ENCODE peak calls at places on chromosome X, in four cellular contexts. X is A549, A is body of pancreas, D is K562. R is an unnamed sample.

GRCh38 chrX:44785652-44786051 is 58.2 kb upstream of the DUSP21 start:
- DNase-seq in D (no peak), X (no peak), A (no peak), R (no peak)

GRCh38 chrX:16739574-16739973 is 20.2 kb downstream of the SYAP1 start:
- DNase-seq in D (no peak), X (no peak), A (no peak), R (peak)

GRCh38 chrX:2550288-2551020 is 49.7 kb upstream of the DHRSX start:
- DNase-seq in D (no peak), X (no peak), A (no peak), R (no peak)

GRCh38 chrX:114717921-114718320 is 134.0 kb downstream of the HTR2C start:
- DNase-seq in D (peak), X (no peak), A (no peak), R (no peak)

GRCh38 chrX:124594017-124594651 is 247.8 kb downstream of the SH2D1A start:
- DNase-seq in A (no peak), X (no peak), D (no peak), R (no peak)

GRCh38 chrX:69357293-69357692 is 146.8 kb upstream of the NALF2 start:
- DNase-seq in D (no peak), A (no peak), X (no peak), R (peak)

GRCh38 chrX:147573266-147573665 is 338.5 kb upstream of the FMR1 start:
- DNase-seq in D (no peak), A (no peak), X (no peak), R (no peak)

GRCh38 chrX:50211510-50211909 is 6.9 kb downstream of the CCNB3 start:
- DNase-seq in A (no peak), X (no peak), D (no peak), R (no peak)

GRCh38 chrX:88424541-88424940 is 322.5 kb upstream of the CPXCR1 start:
- DNase-seq in D (no peak), A (no peak), X (no peak), R (no peak)

GRCh38 chrX:7926501-7926900 is 712 bp downstream of the PNPLA4 start:
- DNase-seq in X (no peak), A (no peak), D (no peak), R (no peak)

GRCh38 chrX:7921750-7922149 is 5.5 kb downstream of the PNPLA4 start:
- DNase-seq in D (no peak), X (no peak), A (no peak), R (no peak)

GRCh38 chrX:7926914-7927258 is 327 bp downstream of the PNPLA4 start:
- DNase-seq in D (no peak), A (no peak), X (no peak), R (no peak)

GRCh38 chrX:7925867-7926472 is 1.2 kb downstream of the PNPLA4 start:
- DNase-seq in D (peak), X (peak), A (peak), R (peak)

DNA sequence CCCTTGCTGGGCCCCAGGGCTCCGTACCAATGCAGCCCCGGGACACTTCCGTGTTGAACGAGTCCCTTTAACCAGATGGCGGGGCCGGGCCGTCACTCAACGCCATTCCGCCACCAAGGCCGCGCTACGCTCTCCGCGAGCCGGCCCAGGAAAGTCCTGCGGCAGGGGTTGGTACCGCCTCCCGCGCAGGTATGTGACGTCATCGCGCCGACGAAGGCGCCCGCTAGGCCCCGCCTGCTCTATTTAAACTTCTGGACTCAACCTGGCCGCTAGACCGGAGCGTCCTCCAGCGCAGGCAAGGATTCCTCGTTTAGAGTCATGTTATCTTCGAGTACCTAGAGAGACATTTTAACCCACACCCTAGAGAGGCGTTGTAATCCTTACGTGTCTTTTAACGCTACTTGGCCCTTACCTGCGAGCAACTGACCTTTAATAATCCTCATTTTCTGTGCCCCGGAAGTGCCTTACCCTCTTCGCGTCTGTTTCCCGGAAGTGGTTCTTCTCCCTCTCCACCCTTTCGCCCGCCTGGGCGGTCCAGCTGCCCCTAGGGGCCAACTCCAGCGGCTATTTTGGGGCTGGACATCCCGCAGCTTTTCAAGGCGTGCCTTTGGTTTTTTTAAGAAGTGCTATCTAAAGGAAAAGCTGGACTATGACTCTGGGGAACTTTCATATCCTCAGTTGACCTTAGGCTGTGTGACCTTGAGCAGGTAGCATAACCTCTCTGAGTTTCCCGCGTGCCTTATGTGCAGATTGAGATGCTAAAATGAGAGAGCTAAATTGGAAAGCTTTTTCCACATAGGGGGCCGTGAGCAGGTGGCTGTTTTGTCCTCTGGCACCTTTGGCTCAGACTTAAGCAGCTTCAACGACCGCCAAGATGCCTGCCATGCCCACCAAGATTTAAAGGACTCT is at the start of gene PNPLA4:
- DNase-seq in D (peak), X (peak), A (peak), R (peak)
- TF ChIP-seq POLR2A in D (peak), X (peak), A (peak), R (peak)

DNA sequence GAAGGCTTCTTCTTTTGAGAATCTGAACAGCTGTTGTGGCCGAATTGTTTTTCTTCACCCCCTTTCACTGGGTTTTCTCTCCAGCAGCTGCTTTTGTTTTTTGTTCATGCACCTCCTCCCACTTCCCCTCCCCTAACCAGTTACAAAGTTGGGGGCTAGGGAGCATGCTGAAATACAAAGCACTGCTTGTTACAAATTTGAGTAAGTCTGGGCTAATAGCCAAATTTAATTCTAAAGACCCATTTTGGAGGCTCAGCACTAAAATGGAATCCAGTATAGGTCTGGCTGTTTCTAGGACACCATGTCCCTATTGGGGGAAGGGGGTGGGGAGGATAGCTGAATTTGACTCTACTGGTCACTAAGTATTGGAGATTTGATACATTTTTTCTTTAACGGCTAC is 89.2 kb upstream of the GPM6B start:
- DNase-seq in X (no peak), A (no peak), D (no peak), R (no peak)
- H3K27ac ChIP-seq in X (no peak), A (no peak), D (no peak), R (no peak)

GRCh38 chrX:49054073-49054762 is 4.6 kb upstream of the CCDC120 start:
- DNase-seq in A (no peak), D (no peak), X (no peak), R (no peak)

GRCh38 chrX:49058794-49059193 is at the start of gene CCDC120:
- DNase-seq in X (no peak), A (peak), D (no peak), R (peak)

GRCh38 chrX:49053223-49054072 is 5.4 kb upstream of the CCDC120 start:
- DNase-seq in A (peak), X (peak), D (peak), R (peak)
- TF ChIP-seq POLR2A in A (peak), X (peak), D (no peak), R (no peak)

DNA sequence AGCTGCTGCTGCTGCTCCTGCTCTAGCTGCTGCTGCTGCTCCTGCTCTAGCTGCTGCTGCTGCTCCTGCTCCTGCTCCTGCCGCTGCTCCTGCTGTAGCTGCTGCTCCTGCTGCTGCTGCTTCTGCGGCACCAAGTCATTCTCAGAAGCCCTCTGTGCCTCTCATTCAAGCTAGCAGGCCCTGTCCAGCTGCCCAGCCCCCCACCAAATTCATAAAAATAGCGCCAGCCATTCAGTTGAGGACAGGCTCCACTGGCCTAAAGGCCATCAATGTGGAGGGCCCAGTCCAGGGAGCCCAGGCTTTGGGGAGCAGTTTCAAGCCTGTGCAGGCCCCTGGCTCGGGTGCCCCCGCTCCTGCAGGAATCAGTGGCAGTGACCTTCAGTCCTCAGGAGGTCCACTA is 3.9 kb downstream of the SUPT20HL1 start:
- DNase-seq in D (no peak), X (no peak), A (no peak), R (no peak)
- H3K27ac ChIP-seq in D (no peak), X (no peak), A (no peak), R (no peak)

GRCh38 chrX:19670854-19671620 is 155.7 kb upstream of the MAP3K15 start:
- DNase-seq in D (no peak), A (no peak), X (peak), R (no peak)
- TF ChIP-seq POLR2A in D (no peak), A (no peak), X (peak), R (no peak)

DNA sequence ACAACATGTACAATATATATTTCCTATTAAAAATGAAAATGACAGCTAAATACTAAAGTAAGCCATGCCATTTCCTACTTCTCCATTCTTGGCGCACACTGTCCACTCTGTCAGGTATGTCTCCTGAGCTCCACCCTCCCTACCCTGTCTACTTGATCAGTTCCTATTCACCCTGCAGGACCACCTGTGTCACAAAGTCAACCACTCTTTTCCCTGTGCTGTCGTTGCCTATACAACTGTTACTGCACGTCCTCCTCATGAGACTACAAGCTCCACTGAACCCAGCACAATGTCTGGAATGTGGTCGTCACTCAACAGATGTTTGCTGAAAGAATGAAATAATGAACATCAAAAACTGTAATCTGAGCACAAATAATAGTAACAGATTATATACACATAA is 54.9 kb downstream of the SLC9A7 start:
- DNase-seq in A (no peak), D (no peak), X (no peak), R (no peak)
- H3K27ac ChIP-seq in A (no peak), D (no peak), X (no peak), R (no peak)

GRCh38 chrX:41333994-41334865 is at the start of gene DDX3X:
- DNase-seq in X (peak), A (peak), D (peak), R (peak)
- TF ChIP-seq POLR2A in X (peak), A (peak), D (peak), R (peak)

DNA sequence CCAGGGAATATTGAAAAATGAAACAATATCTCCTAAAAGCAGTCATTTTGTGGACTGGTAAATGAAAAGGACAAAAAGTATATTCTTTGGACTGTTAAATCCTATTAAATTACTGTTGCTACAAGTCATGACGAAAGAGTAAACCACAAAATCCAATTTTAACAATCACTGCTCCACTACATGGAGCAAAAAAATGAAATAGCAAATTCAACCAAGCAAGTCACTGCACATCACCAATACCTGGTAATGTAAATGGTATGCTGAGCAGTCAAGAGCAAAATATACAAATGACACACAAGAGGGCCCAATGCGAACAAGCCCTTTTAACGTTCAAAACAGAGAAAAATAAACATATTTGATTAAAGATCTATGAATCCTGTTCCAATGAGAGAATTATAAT is 126.2 kb downstream of the KLHL13 start:
- DNase-seq in X (no peak), D (no peak), A (no peak), R (no peak)
- H3K27ac ChIP-seq in X (no peak), D (no peak), A (no peak), R (no peak)

DNA sequence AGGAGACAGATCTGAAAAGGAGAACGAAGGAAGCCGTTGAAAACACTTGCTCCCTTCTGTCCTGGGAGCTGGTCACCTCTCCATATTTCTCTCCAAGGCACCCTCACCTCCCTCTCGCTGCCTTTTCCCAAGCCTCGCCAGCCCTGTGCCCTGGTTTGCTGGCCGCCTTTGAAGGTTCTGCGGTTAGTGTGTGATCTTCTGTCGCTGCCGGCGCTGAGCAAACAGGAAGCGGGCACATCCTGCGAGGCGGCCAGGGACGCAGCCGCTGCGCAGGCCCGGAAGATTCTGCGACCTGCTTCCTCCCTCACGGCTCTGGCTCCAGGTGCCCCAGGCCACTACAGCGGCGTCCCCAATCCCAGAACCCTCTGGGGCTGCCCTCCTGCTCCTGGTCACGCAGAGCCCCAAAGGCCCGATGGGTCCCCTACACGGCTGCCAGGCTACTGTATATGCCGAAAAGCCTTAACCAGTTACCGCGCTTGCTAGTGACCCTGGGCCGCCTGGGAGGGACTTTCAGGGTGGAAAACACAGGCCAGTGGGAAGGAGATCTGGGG is 2.5 kb upstream of the SASH3 start:
- DNase-seq in A (peak), X (no peak), D (no peak), R (peak)
- TF ChIP-seq POLR2A in A (no peak), X (no peak), D (no peak), R (no peak)

R was measured in prostate gland.